ENCODE peak calls at places on chromosomes 3 and 15, in eight cellular contexts. D, P, K, Y, V, B, E and O are unnamed samples.

GRCh38 chr3:146085678-146086077 is 75.3 kb downstream of the PLOD2 start:
- DNase-seq in K (no peak), E (no peak), B (no peak), P (no peak), D (no peak), V (no peak), Y (no peak), O (no peak)

GRCh38 chr3:131491084-131491483 is 11.7 kb downstream of the MRPL3 start:
- DNase-seq in V (no peak), B (no peak), P (no peak), K (no peak), Y (no peak), E (no peak), D (no peak), O (no peak)

GRCh38 chr3:12231481-12231880 is 57.4 kb upstream of the PPARG start:
- DNase-seq in K (no peak), Y (no peak), P (no peak), E (no peak), D (no peak), B (no peak), V (no peak), O (no peak)

GRCh38 chr15:97248376-97248775 is 712.1 kb upstream of the ARRDC4 start:
- DNase-seq in D (no peak), K (peak; percentile 6), B (no peak), P (no peak), E (no peak), V (no peak), Y (no peak), O (no peak)

GRCh38 chr15:69554321-69554961 is 101.8 kb downstream of the RPLP1 start:
- DNase-seq in V (no peak), B (no peak), D (peak; percentile 60), P (no peak), Y (no peak), E (no peak), K (peak; percentile 90), O (no peak)

GRCh38 chr15:82539690-82540054 is 585 bp downstream of the RPS17 start:
- DNase-seq in Y (no peak), D (peak; percentile 30), E (no peak), B (no peak), K (no peak), V (peak; percentile 49), P (no peak), O (no peak)

GRCh38 chr3:105958237-105959000 is 89.6 kb upstream of the CBLB start:
- DNase-seq in E (no peak), P (no peak), V (no peak), K (no peak), B (no peak), D (no peak), Y (no peak), O (no peak)

GRCh38 chr3:188936597-188937107 is 235.1 kb upstream of the TPRG1 start:
- DNase-seq in E (no peak), P (no peak), V (no peak), D (no peak), K (no peak), Y (no peak), B (no peak), O (no peak)

GRCh38 chr15:39394534-39394933 is 186.3 kb upstream of the THBS1 start:
- DNase-seq in B (no peak), E (no peak), K (no peak), Y (no peak), V (no peak), P (no peak), D (no peak), O (no peak)

DNA sequence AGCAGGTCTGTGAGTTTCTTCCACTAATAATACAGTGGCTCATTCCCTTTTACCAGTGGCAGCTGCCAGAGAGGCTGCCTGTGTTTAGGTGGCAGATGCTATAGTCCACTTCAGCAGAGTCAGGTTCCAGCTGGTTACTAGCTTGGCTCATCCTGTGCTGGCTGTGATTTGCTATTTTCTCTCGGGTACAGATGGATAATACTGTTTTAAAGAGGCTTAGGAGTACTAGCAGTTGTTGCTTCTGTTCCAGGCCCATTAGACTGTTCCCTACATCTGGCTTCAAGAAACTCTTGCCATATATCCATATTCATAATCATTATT is 41.0 kb downstream of the ZNF609 start:
- DNase-seq in E (no peak), Y (no peak), K (no peak), V (no peak), B (no peak), D (no peak), P (no peak), O (no peak)
- H3K27ac ChIP-seq in E (peak overlapping the region; percentile 22), Y (no peak overlapping the region), K (no peak overlapping the region), V (no peak overlapping the region), B (no peak overlapping the region), D (no peak overlapping the region), P (no peak overlapping the region), O (no peak overlapping the region)

GRCh38 chr15:25685216-25685569 is 177.9 kb downstream of the ATP10A start:
- DNase-seq in P (no peak), Y (no peak), B (no peak), D (no peak), E (no peak), K (no peak), V (no peak), O (no peak)
- H3K27ac ChIP-seq in P (no peak overlapping the region), Y (peak overlapping the region; percentile 76), B (no peak overlapping the region), D (peak overlapping the region; percentile 35), E (no peak overlapping the region), K (no peak overlapping the region), V (peak overlapping the region; percentile 76), O (no peak overlapping the region)

GRCh38 chr3:29143151-29143550 is 137.7 kb upstream of the RBMS3 start:
- DNase-seq in K (no peak), V (no peak), P (no peak), E (no peak), D (no peak), Y (no peak), B (no peak), O (no peak)

GRCh38 chr3:29144361-29144760 is 136.5 kb upstream of the RBMS3 start:
- DNase-seq in Y (no peak), P (no peak), E (no peak), K (no peak), V (no peak), D (peak; percentile 8), B (no peak), O (no peak)

GRCh38 chr3:29140706-29141105 is 140.2 kb upstream of the RBMS3 start:
- DNase-seq in D (peak; percentile 13), E (no peak), K (no peak), B (no peak), V (peak; percentile 49), Y (no peak), P (no peak), O (no peak)

GRCh38 chr3:29141912-29142262 is 139.0 kb upstream of the RBMS3 start:
- DNase-seq in P (no peak), K (peak; percentile 74), V (no peak), B (no peak), Y (no peak), E (no peak), D (no peak), O (no peak)

DNA sequence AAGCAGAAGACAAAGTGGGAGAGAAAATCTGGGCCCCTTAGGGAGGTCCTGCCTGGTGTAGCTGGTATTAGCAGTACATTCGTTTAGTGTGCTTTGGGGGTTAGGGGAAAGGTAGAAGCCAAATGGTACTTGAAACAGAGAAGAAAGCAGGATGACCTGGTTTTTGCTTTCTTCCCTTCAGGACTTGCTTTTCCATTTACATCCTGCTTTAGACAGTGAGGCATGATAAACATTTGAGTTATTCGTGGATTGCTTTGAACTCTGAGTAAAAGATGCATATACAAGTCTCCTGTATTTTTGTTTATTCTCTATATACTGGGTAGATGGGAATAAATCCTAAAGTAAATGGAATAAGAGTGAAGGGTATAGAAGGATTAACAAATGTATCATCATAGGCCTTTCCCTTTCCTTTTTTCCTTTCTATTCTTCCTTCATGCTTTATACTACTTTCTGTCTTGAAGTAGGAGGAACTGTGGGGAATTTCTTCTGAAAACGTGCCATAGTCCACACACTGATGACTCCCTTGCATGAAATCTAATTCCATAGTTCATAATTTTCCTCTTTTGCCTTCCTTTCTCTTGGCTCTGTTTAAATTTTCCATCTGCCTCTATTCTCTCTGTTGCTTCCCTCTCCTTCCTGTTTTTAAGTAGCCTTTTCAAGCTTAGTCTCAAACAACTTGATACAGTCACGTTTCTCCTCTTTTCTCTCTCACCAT is 139.5 kb upstream of the RBMS3 start:
- DNase-seq in V (peak; percentile 24), E (no peak), D (no peak), P (no peak), K (peak; percentile 60), B (no peak), Y (no peak), O (no peak)
- H3K27ac ChIP-seq in V (peak overlapping the region; percentile 44), E (no peak overlapping the region), D (peak overlapping the region; percentile 3), P (no peak overlapping the region), K (no peak overlapping the region), B (no peak overlapping the region), Y (no peak overlapping the region), O (no peak overlapping the region)

GRCh38 chr3:144921710-144922109 is 950.1 kb downstream of the DIPK2A start:
- DNase-seq in E (no peak), B (no peak), Y (no peak), K (no peak), V (no peak), P (no peak), D (no peak), O (no peak)
- H3K27ac ChIP-seq in E (no peak overlapping the region), B (no peak overlapping the region), Y (no peak overlapping the region), K (no peak overlapping the region), V (no peak overlapping the region), P (no peak overlapping the region), D (no peak overlapping the region), O (no peak overlapping the region)

GRCh38 chr3:170055209-170055608 is 17.4 kb downstream of the GPR160 start:
- DNase-seq in D (no peak), B (no peak), Y (no peak), E (peak; percentile 70), P (no peak), V (peak; percentile 57), K (no peak), O (peak; percentile 49)

GRCh38 chr3:170059447-170059846 is 21.7 kb downstream of the GPR160 start:
- DNase-seq in B (no peak), D (no peak), K (no peak), E (no peak), Y (no peak), V (no peak), P (no peak), O (no peak)

GRCh38 chr3:170056710-170057454 is 19.1 kb downstream of the GPR160 start:
- DNase-seq in Y (no peak), K (no peak), V (no peak), P (no peak), E (no peak), B (no peak), D (no peak), O (no peak)

GRCh38 chr3:170057550-170057949 is 19.8 kb downstream of the GPR160 start:
- DNase-seq in V (no peak), K (no peak), E (no peak), P (no peak), B (no peak), Y (no peak), D (no peak), O (no peak)

GRCh38 chr3:170058127-170058526 is 20.3 kb downstream of the GPR160 start:
- DNase-seq in P (no peak), D (no peak), Y (no peak), B (no peak), E (no peak), V (no peak), K (no peak), O (no peak)
- H3K27ac ChIP-seq in P (no peak overlapping the region), D (no peak overlapping the region), Y (no peak overlapping the region), B (no peak overlapping the region), E (no peak overlapping the region), V (no peak overlapping the region), K (no peak overlapping the region), O (no peak overlapping the region)